ENCODE peak calls at places on chromosomes 13 and 19, in five cellular contexts. F, Y, U, G and I are unnamed samples.

GRCh38 chr13:29513002-29513980 is 82.2 kb downstream of the SLC7A1 start:
- DNase-seq in F (no peak), Y (no peak), U (no peak), G (no peak), I (peak; percentile 66)

GRCh38 chr13:88074794-88075509 is 403.8 kb downstream of the SLITRK5 start:
- DNase-seq in F (no peak), Y (no peak), U (no peak), G (no peak), I (no peak)

GRCh38 chr13:41917641-41918040 is 43.3 kb downstream of the VWA8 start:
- DNase-seq in F (no peak), Y (no peak), U (no peak), G (no peak), I (peak; percentile 90)

GRCh38 chr19:2551172-2551863 is 75.4 kb downstream of the GADD45B start:
- DNase-seq in F (no peak), Y (no peak), U (no peak), G (no peak), I (no peak)

GRCh38 chr19:16078311-16078758 is 2.0 kb downstream of the TPM4 start:
- DNase-seq in F (no peak), Y (no peak), U (no peak), G (no peak), I (peak; percentile 81)

GRCh38 chr13:90896022-90896421 is 451.5 kb upstream of the MIR17HG start:
- DNase-seq in F (no peak), Y (no peak), U (no peak), G (no peak), I (no peak)

GRCh38 chr13:35496761-35497386 is 20.4 kb upstream of the MAB21L1 start:
- DNase-seq in F (no peak), Y (no peak), U (no peak), G (no peak), I (peak; percentile 40)

GRCh38 chr19:1259206-1259872 is 9.8 kb upstream of the CIRBP start:
- DNase-seq in F (peak; percentile 71), Y (peak; percentile 85), U (no peak), G (peak; percentile 85), I (no peak)

GRCh38 chr19:48571378-48572162 is 19.6 kb downstream of the SULT2B1 start:
- DNase-seq in F (peak; percentile 69), Y (no peak), U (no peak), G (no peak), I (no peak)

GRCh38 chr13:24356270-24356669 is 46.9 kb downstream of the C1QTNF9 start:
- DNase-seq in F (no peak), Y (no peak), U (no peak), G (no peak), I (no peak)

GRCh38 chr19:4305253-4305612 is 835 bp downstream of the FSD1 start:
- DNase-seq in F (no peak), Y (no peak), U (no peak), G (no peak), I (no peak)

GRCh38 chr13:29801737-29802305 is 48.6 kb downstream of the UBL3 start:
- DNase-seq in F (no peak), Y (no peak), U (no peak), G (no peak), I (no peak)

GRCh38 chr19:2888739-2889224 is 11.9 kb upstream of the ZNF57 start:
- DNase-seq in F (no peak), Y (peak; percentile 33), U (peak; percentile 30), G (no peak), I (no peak)

GRCh38 chr19:38310986-38311385 is 4.8 kb downstream of the YIF1B start:
- DNase-seq in F (no peak), Y (no peak), U (no peak), G (no peak), I (no peak)

DNA sequence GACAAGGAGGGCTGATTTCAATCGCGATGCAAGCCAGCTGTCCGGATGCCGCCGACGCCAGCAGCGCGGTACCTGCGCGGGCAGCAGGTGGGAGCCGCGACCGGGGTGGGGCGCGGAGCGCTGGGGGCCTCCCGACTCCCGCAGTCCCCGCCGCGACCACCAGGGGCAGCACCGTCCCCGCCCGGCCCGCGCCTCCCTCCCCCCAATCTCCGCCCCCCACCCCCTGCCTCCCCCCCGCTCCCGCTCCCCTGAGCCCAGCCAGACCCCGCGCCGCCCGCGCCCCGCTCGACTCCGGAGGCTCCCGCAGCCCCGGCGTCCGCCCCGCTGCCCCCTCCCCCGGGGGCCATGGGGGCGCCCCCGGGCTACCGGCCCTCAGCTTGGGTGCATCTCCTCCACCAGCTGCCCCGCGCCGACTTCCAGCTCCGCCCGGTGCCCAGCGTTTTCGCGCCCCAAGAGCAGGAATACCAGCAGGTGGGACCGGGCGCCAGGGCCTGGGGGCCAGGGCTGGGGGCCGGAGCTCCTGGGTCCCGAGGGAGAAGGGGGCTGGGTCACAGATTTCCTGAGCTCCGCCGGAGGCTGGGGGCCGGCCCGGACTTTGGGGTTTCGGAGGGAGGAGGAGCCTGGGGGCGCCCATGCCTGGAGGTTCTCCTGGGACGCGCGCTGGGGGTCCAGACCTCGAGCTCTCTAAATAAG is at the start of gene TTYH1:
- DNase-seq in F (no peak), Y (no peak), U (no peak), G (no peak), I (no peak)
- TF ChIP-seq CTCF in F (no peak), Y (peak; percentile 48), U (no peak), G (peak; percentile 54), I (no peak)

GRCh38 chr13:106281426-106281825 is 254.0 kb downstream of the EFNB2 start:
- DNase-seq in F (no peak), Y (no peak), U (no peak), G (no peak), I (no peak)
- TF ChIP-seq CTCF in F (no peak), Y (no peak), U (no peak), G (no peak), I (no peak)

DNA sequence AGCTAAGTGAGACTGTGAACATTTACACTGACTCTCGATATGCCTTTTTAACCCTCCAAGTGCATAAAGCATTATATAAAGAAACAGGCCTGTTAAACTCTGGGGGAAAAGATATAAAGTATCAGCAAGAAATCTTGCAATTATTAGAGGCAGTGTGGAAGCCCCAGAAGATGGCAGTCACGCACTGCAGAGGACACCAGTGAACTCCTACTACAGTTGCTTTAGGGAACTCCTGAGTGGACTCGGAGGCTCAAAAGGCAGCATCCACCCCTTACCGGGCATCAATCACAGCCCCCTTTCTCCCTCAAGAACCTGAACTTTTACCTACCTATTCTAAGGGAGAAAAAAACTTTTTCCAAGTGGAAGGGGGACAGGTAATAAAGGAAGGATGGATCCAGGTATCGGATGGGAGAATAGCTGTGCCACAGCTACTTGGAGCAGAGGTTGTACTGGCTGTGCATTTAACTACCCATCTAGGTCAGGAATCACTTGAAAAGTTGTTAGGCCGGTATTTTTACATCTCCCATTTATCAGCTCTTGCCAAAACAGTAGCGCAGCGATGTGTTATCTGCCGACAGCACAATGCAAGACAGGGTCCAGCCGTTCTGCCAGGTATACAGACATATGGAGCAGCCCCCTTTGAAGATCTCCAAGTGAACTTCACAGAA is 80.1 kb downstream of the ZNF486 start:
- DNase-seq in F (peak; percentile 53), Y (peak; percentile 35), U (no peak), G (peak; percentile 16), I (peak; percentile 5)
- TF ChIP-seq CTCF in F (no peak), Y (peak; percentile 44), U (peak; percentile 14), G (peak; percentile 65), I (no peak)

GRCh38 chr13:100725472-100725871 is 50.9 kb upstream of the TMTC4 start:
- DNase-seq in F (no peak), Y (no peak), U (no peak), G (no peak), I (no peak)

GRCh38 chr13:100722517-100722916 is 47.9 kb upstream of the TMTC4 start:
- DNase-seq in F (no peak), Y (no peak), U (no peak), G (no peak), I (no peak)

GRCh38 chr13:100724568-100724967 is 50.0 kb upstream of the TMTC4 start:
- DNase-seq in F (no peak), Y (no peak), U (no peak), G (no peak), I (no peak)

GRCh38 chr13:100721885-100722512 is 47.4 kb upstream of the TMTC4 start:
- DNase-seq in F (peak; percentile 40), Y (no peak), U (peak; percentile 53), G (no peak), I (peak; percentile 75)
- TF ChIP-seq CTCF in F (peak; percentile 35), Y (peak; percentile 74), U (peak; percentile 72), G (peak; percentile 69), I (peak; percentile 69)